ENCODE peak calls at places on chromosomes 1 and 21, in four cellular contexts. Y is ovary, Q is tibial artery, Z is H9. M is an unnamed sample.

GRCh38 chr1:211843507-211844298 is 13.1 kb upstream of the LPGAT1 start:
- DNase-seq in Q (no peak), Z (no peak), Y (no peak), M (no peak)

GRCh38 chr1:53210954-53211353 is 9.5 kb downstream of the CZIB start:
- DNase-seq in Z (no peak), Y (no peak), Q (no peak), M (no peak)

GRCh38 chr1:160522622-160523345 is at the start of gene SLAMF6:
- DNase-seq in Q (no peak), Y (no peak), Z (no peak), M (no peak)

GRCh38 chr1:222334026-222334680 is 213.8 kb downstream of the HHIPL2 start:
- DNase-seq in Q (no peak), Y (no peak), Z (no peak), M (no peak)

GRCh38 chr1:175877939-175878730 is 134.7 kb upstream of the TNR start:
- DNase-seq in Z (no peak), Y (no peak), Q (peak), M (peak)

GRCh38 chr1:39087109-39087834 is 61.1 kb downstream of the NDUFS5 start:
- DNase-seq in Z (no peak), Q (peak), Y (no peak), M (peak)

GRCh38 chr1:12433323-12434053 is 184.5 kb downstream of the DHRS3 start:
- DNase-seq in Y (peak), Q (peak), Z (peak), M (peak)

GRCh38 chr21:38817371-38818335 is 11.9 kb downstream of the ETS2 start:
- DNase-seq in Z (no peak), Q (no peak), Y (no peak), M (no peak)

GRCh38 chr1:185966487-185966886 is 232.3 kb downstream of the HMCN1 start:
- DNase-seq in Z (no peak), Q (no peak), Y (no peak), M (no peak)

GRCh38 chr1:4678318-4678717 is 23.9 kb downstream of the AJAP1 start:
- DNase-seq in Z (no peak), Q (no peak), Y (no peak), M (no peak)

GRCh38 chr1:39554277-39554676 is 22.3 kb downstream of the PABPC4 start:
- DNase-seq in Y (no peak), Z (no peak), Q (no peak), M (no peak)

GRCh38 chr1:226638001-226638601 is 89.5 kb downstream of the STUM start:
- DNase-seq in Q (peak), Y (peak), Z (no peak), M (peak)

GRCh38 chr1:153697191-153697872 is 18.8 kb downstream of the NPR1 start:
- DNase-seq in Z (peak), Y (peak), Q (peak), M (peak)

GRCh38 chr1:50929376-50929958 is 30.6 kb downstream of the FAF1 start:
- DNase-seq in Z (no peak), Q (no peak), Y (no peak), M (no peak)

GRCh38 chr1:199272690-199273089 is 633.9 kb downstream of the PTPRC start:
- DNase-seq in Y (no peak), Z (peak), Q (no peak), M (peak)